ENCODE peak calls at places on chromosomes 12 and 14, in four cellular contexts. L is fibroblast of lung, Y is GM23248, W is HCT116. U is an unnamed sample.

GRCh38 chr14:54529811-54530210 is 20.1 kb downstream of the CGRRF1 start:
- DNase-seq in W (no peak), Y (peak), L (peak), U (no peak)

GRCh38 chr14:97277711-97278110 is 480.5 kb downstream of the VRK1 start:
- DNase-seq in W (no peak), Y (no peak), L (no peak), U (no peak)

GRCh38 chr12:121288158-121288848 is 8.2 kb downstream of the CAMKK2 start:
- DNase-seq in L (no peak), Y (no peak), W (no peak), U (no peak)

GRCh38 chr12:46160081-46160980 is 108.5 kb downstream of the SLC38A1 start:
- DNase-seq in W (no peak), L (peak), Y (peak), U (peak)

GRCh38 chr14:102390064-102390463 is 27.3 kb downstream of the TECPR2 start:
- DNase-seq in W (no peak), Y (peak), L (peak), U (no peak)

GRCh38 chr14:59067135-59067894 is 121.2 kb upstream of the DAAM1 start:
- DNase-seq in Y (peak), W (no peak), L (peak), U (no peak)

GRCh38 chr12:75890141-75890540 is 141.4 kb downstream of the PHLDA1 start:
- DNase-seq in Y (peak), L (peak), W (no peak), U (no peak)

GRCh38 chr14:38255673-38256357 is at the start of gene CLEC14A:
- DNase-seq in Y (peak), W (no peak), L (peak), U (no peak)

GRCh38 chr12:6829532-6830220 is 1.5 kb downstream of the P3H3 start:
- DNase-seq in L (no peak), W (peak), Y (peak), U (no peak)

GRCh38 chr14:34052658-34053014 is 101.8 kb upstream of the EGLN3 start:
- DNase-seq in Y (peak), L (peak), W (peak), U (peak)

GRCh38 chr14:70448633-70449032 is 3.3 kb upstream of the ADAM21 start:
- DNase-seq in W (no peak), Y (peak), L (no peak), U (no peak)

GRCh38 chr12:85805654-85806053 is 30.6 kb downstream of the RASSF9 start:
- DNase-seq in W (no peak), L (peak), Y (peak), U (no peak)

GRCh38 chr14:67738740-67739504 is 37.2 kb downstream of the RDH12 start:
- DNase-seq in W (peak), L (peak), Y (peak), U (peak)

GRCh38 chr12:54368016-54368708 is 3.9 kb upstream of the GPR84 start:
- DNase-seq in Y (no peak), W (no peak), L (no peak), U (no peak)
- TF ChIP-seq EZH2 in Y (no peak), W (no peak), L (no peak), U (no peak)

GRCh38 chr12:70094467-70094866 is 148.8 kb upstream of the CNOT2 start:
- DNase-seq in W (no peak), Y (no peak), L (no peak), U (no peak)

DNA sequence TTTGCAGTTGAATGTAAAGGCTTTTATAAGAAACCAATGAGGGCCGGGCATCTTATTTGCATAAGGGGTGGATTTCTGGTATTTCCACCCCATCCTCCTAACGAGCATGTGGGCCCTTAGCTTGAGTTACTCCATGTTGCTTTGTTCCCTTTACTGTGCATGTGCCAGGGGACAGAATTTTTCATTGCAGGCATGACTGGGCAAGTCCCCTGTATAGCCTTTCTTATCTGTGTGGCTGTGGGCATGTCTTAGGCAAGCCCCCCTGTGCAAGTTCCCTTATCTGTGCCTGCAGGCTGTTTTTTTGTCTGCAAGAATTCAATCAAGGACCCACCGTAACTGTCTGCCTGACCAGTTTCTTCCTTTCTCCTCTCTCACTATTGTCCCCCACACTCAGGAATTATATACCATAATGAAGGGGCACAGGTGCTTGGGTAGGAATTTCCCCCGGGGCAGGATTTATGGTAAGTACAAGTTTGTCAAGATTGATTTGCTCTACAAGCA is 152.2 kb upstream of the CNOT2 start:
- DNase-seq in W (no peak), Y (no peak), L (no peak), U (no peak)
- TF ChIP-seq EZH2 in W (no peak), Y (no peak), L (no peak), U (no peak)

DNA sequence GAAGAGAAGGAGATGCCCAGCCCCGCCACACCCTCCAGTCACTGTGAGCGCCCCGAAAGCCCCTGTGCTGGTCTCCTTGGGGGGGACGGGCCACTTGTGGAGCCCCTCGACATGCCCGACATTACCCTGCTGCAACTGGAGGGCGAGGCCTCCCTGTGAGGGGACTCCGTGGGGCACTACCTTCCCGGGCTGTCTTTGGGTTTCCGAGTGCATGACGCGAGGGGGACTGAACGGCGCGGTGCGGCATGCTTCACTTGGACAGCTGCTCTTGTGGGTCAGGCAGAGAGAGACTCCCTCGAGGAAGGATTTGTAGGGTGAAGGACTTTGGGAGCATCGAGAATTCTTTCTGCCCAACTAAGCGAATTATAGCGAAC is 1.1 kb downstream of the CCDC184 start:
- DNase-seq in W (no peak), Y (peak), L (no peak), U (no peak)
- TF ChIP-seq EZH2 in W (no peak), Y (no peak), L (peak), U (peak)

DNA sequence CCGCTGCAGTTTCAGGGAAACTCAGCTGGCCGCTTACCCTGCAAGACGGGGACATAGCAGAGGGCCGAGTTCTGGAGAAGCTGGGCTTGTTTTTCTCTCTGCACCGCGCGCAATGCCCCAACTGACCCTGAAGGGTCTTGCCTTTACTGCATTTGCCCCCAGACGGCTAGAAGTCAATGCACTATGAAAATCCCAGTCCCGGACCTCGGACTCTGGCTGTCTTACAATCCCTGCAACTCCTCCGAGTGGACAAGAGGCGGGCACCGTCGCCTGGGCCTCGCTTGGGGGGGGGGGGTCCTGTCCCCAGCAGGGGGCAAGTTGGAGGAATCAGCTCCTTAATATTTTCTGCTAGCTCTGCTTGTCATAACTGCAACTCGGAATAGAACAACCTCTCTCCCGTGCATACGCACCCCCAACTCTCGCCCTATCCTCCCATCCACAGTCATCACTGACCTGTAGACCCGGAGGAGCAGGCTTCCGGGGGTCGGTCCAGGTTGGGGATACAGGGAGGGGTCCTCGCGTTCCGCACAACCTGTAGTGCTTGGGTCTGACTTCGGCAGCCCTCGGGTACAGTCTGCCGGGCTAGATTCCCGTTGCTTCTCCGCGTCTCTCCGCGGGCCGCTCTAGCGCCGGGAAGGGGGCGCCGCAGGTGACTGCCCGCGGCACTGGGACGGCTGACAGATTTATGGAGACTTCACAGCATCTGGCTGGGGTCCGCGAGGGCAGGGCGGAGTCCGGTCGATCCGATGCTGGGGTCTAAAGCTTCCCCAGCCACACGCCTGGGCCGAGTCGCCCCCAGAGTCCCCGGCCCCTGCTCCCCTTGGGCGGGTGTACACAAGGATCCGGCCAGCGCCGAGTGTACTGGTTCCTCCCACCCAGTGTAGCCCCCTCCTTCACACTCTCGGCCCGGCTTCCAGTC is 3.3 kb upstream of the PAX9 start:
- DNase-seq in Y (peak), L (no peak), W (no peak), U (no peak)
- TF ChIP-seq EZH2 in Y (no peak), L (no peak), W (no peak), U (peak)

GRCh38 chr12:53746592-53747491 is 4.9 kb downstream of the CISTR start:
- DNase-seq in L (peak), W (peak), Y (peak), U (no peak)
- TF ChIP-seq EZH2 in L (peak), W (no peak), Y (no peak), U (no peak)

U was measured in keratinocyte.